ENCODE peak calls at places on chromosomes 13 and 19, in four cellular contexts. X is H1, T is SK-N-SH, S is HepG2. C is an unnamed sample.

GRCh38 chr19:57239982-57240310 is 486 bp upstream of the ZNF805 start:
- DNase-seq in S (no peak), T (no peak), X (no peak), C (no peak)

GRCh38 chr13:74288361-74288911 is 154.2 kb upstream of the KLF12 start:
- DNase-seq in S (no peak), T (peak; percentile 10), X (peak; percentile 47), C (no peak)

GRCh38 chr13:45436332-45436731 is 18.2 kb upstream of the SLC25A30 start:
- DNase-seq in S (no peak), T (no peak), X (no peak), C (no peak)

GRCh38 chr19:3606690-3607289 is at the start of gene TBXA2R:
- DNase-seq in X (peak; percentile 93), T (peak; percentile 96), S (no peak), C (peak; percentile 69)

GRCh38 chr13:57624565-57625435 is 6.7 kb upstream of the PCDH17 start:
- DNase-seq in X (no peak), S (peak; percentile 56), T (peak; percentile 44), C (peak; percentile 18)

GRCh38 chr19:5077209-5077515 is 108.2 kb downstream of the KDM4B start:
- DNase-seq in T (no peak), X (no peak), S (no peak), C (no peak)

GRCh38 chr13:93875527-93875926 is 604.0 kb downstream of the DCT start:
- DNase-seq in S (no peak), T (no peak), X (no peak), C (no peak)

GRCh38 chr19:46840157-46840942 is 10.3 kb downstream of the AP2S1 start:
- DNase-seq in S (peak; percentile 63), X (peak; percentile 60), T (peak; percentile 83), C (peak; percentile 72)

GRCh38 chr13:38405216-38405615 is 55.6 kb downstream of the UFM1 start:
- DNase-seq in X (no peak), S (no peak), T (no peak), C (no peak)

GRCh38 chr13:28528848-28529247 is 33.9 kb upstream of the FLT1 start:
- DNase-seq in T (no peak), S (no peak), X (no peak), C (no peak)

GRCh38 chr19:1074512-1075283 is 7.7 kb downstream of the ARHGAP45 start:
- DNase-seq in T (peak; percentile 100), X (no peak), S (no peak), C (peak; percentile 87)

GRCh38 chr13:113457510-113457909 is 4.2 kb upstream of the ADPRHL1 start:
- DNase-seq in T (no peak), X (no peak), S (no peak), C (no peak)

GRCh38 chr13:113456116-113456702 is 2.9 kb upstream of the ADPRHL1 start:
- DNase-seq in S (no peak), X (no peak), T (no peak), C (no peak)

GRCh38 chr13:113460599-113460998 is 7.3 kb upstream of the ADPRHL1 start:
- DNase-seq in X (no peak), S (no peak), T (no peak), C (no peak)

GRCh38 chr13:113460064-113460555 is 6.8 kb upstream of the ADPRHL1 start:
- DNase-seq in X (no peak), T (no peak), S (no peak), C (no peak)

DNA sequence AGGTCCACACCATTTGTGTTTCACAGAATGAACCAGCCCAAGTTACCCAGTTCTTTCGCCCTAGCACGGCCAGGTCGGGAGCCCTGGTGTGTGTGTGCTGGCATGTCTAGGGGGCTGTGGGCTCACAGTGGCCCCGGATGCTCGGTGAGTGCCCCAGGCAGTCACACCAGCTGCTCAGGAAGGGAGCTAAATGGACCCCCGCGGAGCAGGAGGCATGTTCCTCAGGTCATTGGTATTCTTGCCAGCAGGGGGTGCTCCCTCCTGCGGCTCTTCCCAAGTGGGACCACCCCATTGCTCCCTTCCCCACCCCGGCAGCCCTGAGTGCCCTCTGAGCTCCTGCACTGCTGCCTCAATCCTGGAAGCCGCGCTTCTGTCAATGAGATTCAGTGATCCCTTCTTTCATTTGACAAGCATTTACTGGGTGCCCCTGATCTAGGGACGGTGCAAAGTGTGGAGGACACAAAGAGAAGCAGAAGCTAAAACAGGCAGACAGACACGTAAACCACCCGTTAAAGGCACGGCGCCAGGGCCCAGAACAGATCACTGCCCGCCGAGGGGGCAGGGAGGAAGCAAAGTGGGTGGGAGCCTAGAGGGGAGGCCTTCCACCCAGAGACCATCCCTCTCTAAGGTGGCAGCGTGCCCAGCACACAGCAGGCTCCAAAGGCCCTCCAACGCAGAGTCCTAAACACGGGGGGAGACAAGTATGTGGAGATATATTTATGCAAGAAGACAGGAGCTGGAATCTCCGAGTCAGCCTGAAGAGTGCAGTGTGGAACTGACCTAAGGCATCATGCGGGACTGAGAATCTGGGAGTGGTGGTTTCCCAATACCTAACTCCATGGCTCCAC is 5.2 kb upstream of the ADPRHL1 start:
- DNase-seq in T (peak; percentile 89), S (peak; percentile 13), X (no peak), C (no peak)
- TF ChIP-seq JUND in T (no peak), S (no peak), X (no peak), C (no peak)

GRCh38 chr13:36904219-36904618 is 15.8 kb downstream of the SMAD9 start:
- DNase-seq in T (no peak), X (no peak), S (no peak), C (no peak)
- TF ChIP-seq JUND in T (no peak), X (no peak), S (no peak), C (no peak)

GRCh38 chr13:62483774-62484173 is 1068.1 kb upstream of the PCDH20 start:
- DNase-seq in S (no peak), T (no peak), X (no peak), C (no peak)
- TF ChIP-seq JUND in S (no peak), T (no peak), X (no peak), C (no peak)

DNA sequence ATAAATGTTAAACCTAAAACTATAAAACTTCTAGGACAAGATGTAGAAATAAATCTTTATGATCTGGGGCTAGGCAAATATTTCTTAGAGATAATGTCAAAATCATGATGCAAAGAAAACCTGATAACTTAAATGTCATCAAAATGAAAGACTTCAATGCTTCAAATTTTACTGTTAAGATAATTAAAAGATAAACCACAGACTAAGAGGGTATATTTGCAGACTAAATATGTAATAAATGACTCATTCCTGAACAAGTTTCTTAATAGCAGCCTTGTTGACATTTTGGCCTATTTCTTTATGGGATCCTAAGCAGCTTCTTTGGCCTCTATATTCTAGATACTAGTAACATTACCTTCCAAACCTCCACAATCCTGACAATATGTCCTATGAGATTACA is 2878.3 kb upstream of the PCDH20 start:
- DNase-seq in T (no peak), X (no peak), S (no peak), C (no peak)
- TF ChIP-seq JUND in T (peak; percentile 19), X (no peak), S (no peak), C (no peak)

DNA sequence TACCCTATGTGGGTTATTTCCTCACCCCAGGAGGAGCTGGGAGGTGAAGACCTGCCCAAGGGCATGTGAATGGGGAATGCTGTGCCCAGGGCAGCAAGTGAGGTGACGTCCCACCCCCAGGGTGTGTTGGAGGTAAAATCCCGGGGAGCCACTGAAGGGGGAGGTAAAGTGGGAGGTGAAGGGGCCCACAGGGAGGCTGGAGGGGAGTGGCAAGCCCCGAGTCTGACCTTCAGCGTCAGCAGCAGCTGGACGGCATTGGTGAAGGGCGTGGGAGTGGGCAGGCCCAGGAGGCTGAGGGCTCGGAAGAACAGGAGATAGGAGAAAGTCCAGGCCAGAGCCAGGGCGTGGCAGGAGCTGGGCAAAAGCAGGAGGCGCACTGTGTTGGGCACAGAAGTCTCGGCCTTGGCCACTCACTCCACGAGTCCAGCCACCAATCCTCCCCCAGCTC is 2.4 kb downstream of the MBOAT7 start:
- DNase-seq in S (no peak), X (no peak), T (no peak), C (no peak)
- TF ChIP-seq JUND in S (no peak), X (no peak), T (no peak), C (no peak)

GRCh38 chr13:33644607-33645543 is 173.1 kb upstream of the RFC3 start:
- DNase-seq in T (no peak), S (no peak), X (no peak), C (no peak)
- TF ChIP-seq JUND in T (no peak), S (no peak), X (no peak), C (no peak)

GRCh38 chr19:30557212-30557611 is 185.0 kb downstream of the ZNF536 start:
- DNase-seq in S (no peak), X (no peak), T (no peak), C (no peak)

GRCh38 chr19:30555075-30555787 is 183.0 kb downstream of the ZNF536 start:
- DNase-seq in S (no peak), X (no peak), T (peak; percentile 60), C (no peak)

GRCh38 chr19:30557927-30558557 is 185.9 kb downstream of the ZNF536 start:
- DNase-seq in S (no peak), X (no peak), T (no peak), C (no peak)

GRCh38 chr19:30555788-30556110 is 183.6 kb downstream of the ZNF536 start:
- DNase-seq in S (no peak), X (no peak), T (no peak), C (no peak)

DNA sequence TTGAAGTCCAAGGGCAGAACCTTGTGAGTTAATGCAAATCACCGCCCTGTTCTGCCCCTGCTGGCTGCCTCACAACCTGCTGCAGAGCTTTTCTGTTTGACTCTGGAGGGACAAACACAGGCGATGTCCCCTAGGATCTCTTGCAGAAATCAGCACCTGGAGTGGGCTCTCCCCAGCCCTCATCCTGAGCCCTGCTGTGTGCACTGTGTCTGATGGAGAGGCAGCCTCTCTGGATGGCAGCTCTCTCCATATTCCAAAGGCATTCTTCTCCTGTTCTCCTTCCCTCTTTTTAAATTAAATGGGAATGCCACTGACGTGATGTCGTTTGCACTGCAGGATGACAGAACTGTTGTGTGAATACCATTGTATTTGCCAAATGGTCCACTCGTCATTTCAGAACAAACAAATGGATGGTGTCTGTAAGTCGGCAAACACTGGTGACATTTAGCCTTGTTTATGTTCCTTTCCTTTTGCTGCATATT is 184.1 kb downstream of the ZNF536 start:
- DNase-seq in X (no peak), S (no peak), T (no peak), C (peak; percentile 37)
- TF ChIP-seq JUND in X (no peak), S (no peak), T (no peak), C (no peak)

DNA sequence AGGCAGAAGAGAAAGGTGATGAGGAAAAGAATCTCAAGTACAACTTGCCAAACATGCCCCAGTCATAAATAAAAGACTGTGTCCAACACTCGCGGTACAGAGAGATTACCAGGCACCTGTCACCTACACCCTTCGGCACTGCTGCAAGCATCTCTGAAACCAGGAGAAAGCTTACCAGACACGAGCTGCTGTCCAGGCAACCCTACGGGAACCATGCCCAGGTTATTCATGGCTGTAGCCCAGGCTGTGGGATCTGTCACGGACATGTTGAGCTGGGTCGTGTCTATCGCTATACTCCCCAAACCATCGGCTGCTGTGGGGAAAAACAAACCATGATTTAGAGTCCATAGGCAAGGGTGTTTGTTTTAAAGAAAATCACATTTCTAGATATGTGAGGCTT is 375.0 kb downstream of the ENOX1 start:
- DNase-seq in T (no peak), S (no peak), X (no peak), C (no peak)
- TF ChIP-seq JUND in T (no peak), S (no peak), X (no peak), C (no peak)

GRCh38 chr13:99959127-99959529 is 12.4 kb downstream of the ZIC5 start:
- DNase-seq in X (no peak), S (no peak), T (no peak), C (no peak)

GRCh38 chr13:99956473-99957349 is 14.9 kb downstream of the ZIC5 start:
- DNase-seq in T (peak; percentile 54), S (peak; percentile 81), X (peak; percentile 70), C (no peak)

GRCh38 chr13:99959538-99960230 is 11.9 kb downstream of the ZIC5 start:
- DNase-seq in X (peak; percentile 74), T (no peak), S (no peak), C (no peak)

GRCh38 chr13:99960663-99961440 is 10.7 kb downstream of the ZIC5 start:
- DNase-seq in S (no peak), T (no peak), X (no peak), C (no peak)

GRCh38 chr13:99958402-99959126 is 13.0 kb downstream of the ZIC5 start:
- DNase-seq in S (no peak), T (no peak), X (peak; percentile 78), C (no peak)
- TF ChIP-seq JUND in S (no peak), T (no peak), X (no peak), C (no peak)